ENCODE peak calls at places on chromosomes 16 and 17, in eight cellular contexts. One of them, this sample, is unnamed.

GRCh38 chr16:87918314-87918713 is 18.0 kb downstream of the CA5A start:
- DNase-seq in A673: no peak
- DNase-seq in tibial nerve: peak
- DNase-seq in mucosa of descending colon: no peak
- DNase-seq in epithelial cell of esophagus: no peak
- DNase-seq in neural progenitor cell: no peak
- DNase-seq in GM12865: no peak
- DNase-seq in BJ: no peak
- DNase-seq in this sample: peak

GRCh38 chr16:28924399-28924761 is 658 bp downstream of the RABEP2 start:
- DNase-seq in A673: no peak
- DNase-seq in tibial nerve: no peak
- DNase-seq in mucosa of descending colon: no peak
- DNase-seq in epithelial cell of esophagus: no peak
- DNase-seq in neural progenitor cell: no peak
- DNase-seq in GM12865: no peak
- DNase-seq in BJ: no peak
- DNase-seq in this sample: no peak

GRCh38 chr17:67056746-67057490 is 12.6 kb downstream of the CACNG1 start:
- DNase-seq in A673: no peak
- DNase-seq in tibial nerve: no peak
- DNase-seq in mucosa of descending colon: no peak
- DNase-seq in epithelial cell of esophagus: no peak
- DNase-seq in neural progenitor cell: no peak
- DNase-seq in GM12865: no peak
- DNase-seq in BJ: no peak
- DNase-seq in this sample: no peak

GRCh38 chr17:57461082-57461481 is 204.8 kb downstream of the MSI2 start:
- DNase-seq in A673: no peak
- DNase-seq in tibial nerve: no peak
- DNase-seq in mucosa of descending colon: no peak
- DNase-seq in epithelial cell of esophagus: peak
- DNase-seq in neural progenitor cell: no peak
- DNase-seq in GM12865: peak
- DNase-seq in BJ: no peak
- DNase-seq in this sample: peak

GRCh38 chr17:16108386-16108785 is 106.9 kb downstream of the NCOR1 start:
- DNase-seq in A673: no peak
- DNase-seq in tibial nerve: no peak
- DNase-seq in mucosa of descending colon: no peak
- DNase-seq in epithelial cell of esophagus: no peak
- DNase-seq in neural progenitor cell: no peak
- DNase-seq in GM12865: no peak
- DNase-seq in BJ: no peak
- DNase-seq in this sample: no peak

GRCh38 chr17:2232244-2232638 is 71.3 kb downstream of the SMG6 start:
- DNase-seq in A673: no peak
- DNase-seq in tibial nerve: no peak
- DNase-seq in mucosa of descending colon: no peak
- DNase-seq in epithelial cell of esophagus: no peak
- DNase-seq in neural progenitor cell: no peak
- DNase-seq in GM12865: no peak
- DNase-seq in BJ: peak
- DNase-seq in this sample: peak

GRCh38 chr17:60398227-60398959 is 6.5 kb upstream of the USP32 start:
- DNase-seq in A673: no peak
- DNase-seq in tibial nerve: no peak
- DNase-seq in mucosa of descending colon: no peak
- DNase-seq in epithelial cell of esophagus: no peak
- DNase-seq in neural progenitor cell: no peak
- DNase-seq in GM12865: peak
- DNase-seq in BJ: no peak
- DNase-seq in this sample: no peak

GRCh38 chr17:67469208-67469980 is 92.3 kb downstream of the PITPNC1 start:
- DNase-seq in A673: peak
- DNase-seq in tibial nerve: no peak
- DNase-seq in mucosa of descending colon: no peak
- DNase-seq in epithelial cell of esophagus: peak
- DNase-seq in neural progenitor cell: no peak
- DNase-seq in GM12865: no peak
- DNase-seq in BJ: no peak
- DNase-seq in this sample: no peak

GRCh38 chr16:24009060-24009459 is 173.3 kb downstream of the PRKCB start:
- DNase-seq in A673: no peak
- DNase-seq in tibial nerve: no peak
- DNase-seq in mucosa of descending colon: no peak
- DNase-seq in epithelial cell of esophagus: no peak
- DNase-seq in neural progenitor cell: no peak
- DNase-seq in GM12865: no peak
- DNase-seq in BJ: no peak
- DNase-seq in this sample: no peak

GRCh38 chr17:4120332-4120731 is 22.5 kb downstream of the ZZEF1 start:
- DNase-seq in A673: no peak
- DNase-seq in tibial nerve: no peak
- DNase-seq in mucosa of descending colon: no peak
- DNase-seq in epithelial cell of esophagus: no peak
- DNase-seq in neural progenitor cell: no peak
- DNase-seq in GM12865: no peak
- DNase-seq in BJ: no peak
- DNase-seq in this sample: no peak

GRCh38 chr17:50779747-50780363 is 12.5 kb upstream of the ANKRD40CL start:
- DNase-seq in A673: no peak
- DNase-seq in tibial nerve: no peak
- DNase-seq in mucosa of descending colon: no peak
- DNase-seq in epithelial cell of esophagus: no peak
- DNase-seq in neural progenitor cell: no peak
- DNase-seq in GM12865: no peak
- DNase-seq in BJ: no peak
- DNase-seq in this sample: no peak

GRCh38 chr16:49407873-49408565 is 34.4 kb downstream of the C16orf78 start:
- DNase-seq in A673: peak
- DNase-seq in tibial nerve: peak
- DNase-seq in mucosa of descending colon: peak
- DNase-seq in epithelial cell of esophagus: peak
- DNase-seq in neural progenitor cell: peak
- DNase-seq in GM12865: peak
- DNase-seq in BJ: peak
- DNase-seq in this sample: peak

GRCh38 chr16:73565263-73565662 is 517.3 kb upstream of the ZFHX3 start:
- DNase-seq in A673: peak
- DNase-seq in tibial nerve: no peak
- DNase-seq in mucosa of descending colon: no peak
- DNase-seq in epithelial cell of esophagus: peak
- DNase-seq in neural progenitor cell: peak
- DNase-seq in GM12865: peak
- DNase-seq in BJ: no peak
- DNase-seq in this sample: no peak

GRCh38 chr17:51015145-51015558 is 105.5 kb downstream of the SPAG9 start:
- DNase-seq in A673: peak
- DNase-seq in tibial nerve: no peak
- DNase-seq in mucosa of descending colon: no peak
- DNase-seq in epithelial cell of esophagus: no peak
- DNase-seq in neural progenitor cell: no peak
- DNase-seq in GM12865: peak
- DNase-seq in BJ: no peak
- DNase-seq in this sample: peak

GRCh38 chr17:38733315-38734234 is 3.4 kb downstream of the CISD3 start:
- DNase-seq in A673: no peak
- DNase-seq in tibial nerve: no peak
- DNase-seq in mucosa of descending colon: no peak
- DNase-seq in epithelial cell of esophagus: no peak
- DNase-seq in neural progenitor cell: no peak
- DNase-seq in GM12865: peak
- DNase-seq in BJ: no peak
- DNase-seq in this sample: no peak
- TF ChIP-seq CTCF in A673: no peak
- TF ChIP-seq CTCF in tibial nerve: no peak
- TF ChIP-seq CTCF in mucosa of descending colon: no peak
- TF ChIP-seq CTCF in epithelial cell of esophagus: peak
- TF ChIP-seq CTCF in neural progenitor cell: peak
- TF ChIP-seq CTCF in GM12865: peak
- TF ChIP-seq CTCF in BJ: peak
- TF ChIP-seq CTCF in this sample: no peak

GRCh38 chr16:11432856-11433395 is 87.7 kb downstream of the RMI2 start:
- DNase-seq in A673: no peak
- DNase-seq in tibial nerve: no peak
- DNase-seq in mucosa of descending colon: no peak
- DNase-seq in epithelial cell of esophagus: no peak
- DNase-seq in neural progenitor cell: no peak
- DNase-seq in GM12865: no peak
- DNase-seq in BJ: no peak
- DNase-seq in this sample: no peak

GRCh38 chr16:11430601-11431317 is 85.5 kb downstream of the RMI2 start:
- DNase-seq in A673: no peak
- DNase-seq in tibial nerve: no peak
- DNase-seq in mucosa of descending colon: no peak
- DNase-seq in epithelial cell of esophagus: no peak
- DNase-seq in neural progenitor cell: no peak
- DNase-seq in GM12865: no peak
- DNase-seq in BJ: no peak
- DNase-seq in this sample: no peak

GRCh38 chr16:11429113-11429512 is 83.9 kb downstream of the RMI2 start:
- DNase-seq in A673: no peak
- DNase-seq in tibial nerve: no peak
- DNase-seq in mucosa of descending colon: no peak
- DNase-seq in epithelial cell of esophagus: no peak
- DNase-seq in neural progenitor cell: no peak
- DNase-seq in GM12865: no peak
- DNase-seq in BJ: no peak
- DNase-seq in this sample: no peak

GRCh38 chr16:11431915-11432465 is 86.7 kb downstream of the RMI2 start:
- DNase-seq in A673: no peak
- DNase-seq in tibial nerve: no peak
- DNase-seq in mucosa of descending colon: no peak
- DNase-seq in epithelial cell of esophagus: no peak
- DNase-seq in neural progenitor cell: no peak
- DNase-seq in GM12865: no peak
- DNase-seq in BJ: no peak
- DNase-seq in this sample: peak

DNA sequence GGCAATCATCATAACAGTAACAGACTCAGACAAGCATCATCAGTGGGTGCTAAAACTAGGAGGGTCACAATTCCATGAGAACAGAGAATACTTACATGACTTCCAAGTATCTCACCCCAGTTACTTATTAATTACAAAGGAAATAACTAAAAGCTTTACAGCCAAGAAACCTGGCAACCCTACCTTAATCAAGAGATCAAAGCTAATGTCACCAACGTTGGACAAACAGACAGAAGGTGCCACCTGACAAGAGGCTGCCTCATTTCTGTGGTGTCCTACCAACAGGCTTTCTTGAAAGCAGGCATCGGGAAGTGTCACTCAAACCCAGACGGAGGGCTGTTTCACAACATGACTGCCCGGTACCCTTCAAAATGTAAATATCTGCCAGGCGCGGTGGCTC is 84.6 kb downstream of the RMI2 start:
- DNase-seq in A673: no peak
- DNase-seq in tibial nerve: no peak
- DNase-seq in mucosa of descending colon: no peak
- DNase-seq in epithelial cell of esophagus: no peak
- DNase-seq in neural progenitor cell: no peak
- DNase-seq in GM12865: no peak
- DNase-seq in BJ: no peak
- DNase-seq in this sample: peak
- H3K4me3 ChIP-seq in A673: no peak
- H3K4me3 ChIP-seq in tibial nerve: no peak
- H3K4me3 ChIP-seq in mucosa of descending colon: no peak
- H3K4me3 ChIP-seq in epithelial cell of esophagus: no peak
- H3K4me3 ChIP-seq in neural progenitor cell: no peak
- H3K4me3 ChIP-seq in GM12865: no peak
- H3K4me3 ChIP-seq in BJ: no peak
- H3K4me3 ChIP-seq in this sample: no peak

GRCh38 chr17:18978655-18979054 is 25.9 kb downstream of the FAM83G start:
- DNase-seq in A673: no peak
- DNase-seq in tibial nerve: no peak
- DNase-seq in mucosa of descending colon: no peak
- DNase-seq in epithelial cell of esophagus: no peak
- DNase-seq in neural progenitor cell: no peak
- DNase-seq in GM12865: no peak
- DNase-seq in BJ: no peak
- DNase-seq in this sample: no peak

GRCh38 chr17:18981385-18981641 is 23.3 kb downstream of the FAM83G start:
- DNase-seq in A673: no peak
- DNase-seq in tibial nerve: no peak
- DNase-seq in mucosa of descending colon: no peak
- DNase-seq in epithelial cell of esophagus: no peak
- DNase-seq in neural progenitor cell: no peak
- DNase-seq in GM12865: no peak
- DNase-seq in BJ: no peak
- DNase-seq in this sample: no peak

GRCh38 chr17:18978050-18978449 is 26.1 kb downstream of the SLC5A10 start:
- DNase-seq in A673: no peak
- DNase-seq in tibial nerve: no peak
- DNase-seq in mucosa of descending colon: no peak
- DNase-seq in epithelial cell of esophagus: no peak
- DNase-seq in neural progenitor cell: no peak
- DNase-seq in GM12865: no peak
- DNase-seq in BJ: no peak
- DNase-seq in this sample: no peak

GRCh38 chr17:18981642-18982424 is 22.7 kb downstream of the FAM83G start:
- DNase-seq in A673: peak
- DNase-seq in tibial nerve: no peak
- DNase-seq in mucosa of descending colon: peak
- DNase-seq in epithelial cell of esophagus: peak
- DNase-seq in neural progenitor cell: peak
- DNase-seq in GM12865: no peak
- DNase-seq in BJ: no peak
- DNase-seq in this sample: peak

DNA sequence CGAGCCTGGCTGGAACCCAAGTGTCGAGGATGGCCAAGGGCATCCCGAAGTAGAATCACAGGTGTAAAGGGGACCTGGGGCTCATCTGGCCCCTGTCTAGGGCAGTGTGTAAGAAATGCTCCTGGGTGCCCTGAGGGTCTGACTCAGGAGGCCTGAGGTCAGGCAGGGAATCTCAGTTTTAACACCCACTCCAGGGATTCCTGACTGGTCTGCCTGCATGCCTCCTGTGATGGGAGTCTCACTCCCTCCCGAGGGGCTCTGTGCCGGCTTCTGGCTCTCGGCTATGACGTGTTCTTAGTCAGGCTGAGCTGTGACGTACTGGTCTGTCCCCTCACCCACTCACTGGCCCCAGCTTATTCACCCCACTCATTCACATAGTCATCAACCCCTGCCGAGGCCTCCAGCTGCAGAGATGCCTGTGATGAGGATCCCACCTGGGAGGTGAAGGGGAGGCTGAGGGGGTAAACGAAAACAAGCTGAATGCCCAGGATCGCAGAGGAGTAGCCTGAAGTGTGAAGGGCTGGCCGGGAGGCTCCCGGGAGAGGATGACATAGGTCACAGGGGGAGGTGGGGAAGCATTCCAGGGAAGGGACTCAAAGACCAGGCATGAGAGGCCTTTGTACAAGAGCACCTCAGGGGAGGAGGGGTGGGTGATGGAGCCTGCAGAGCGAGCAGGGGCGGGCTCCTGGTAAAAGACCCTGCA is 23.7 kb downstream of the FAM83G start:
- DNase-seq in A673: no peak
- DNase-seq in tibial nerve: no peak
- DNase-seq in mucosa of descending colon: no peak
- DNase-seq in epithelial cell of esophagus: no peak
- DNase-seq in neural progenitor cell: peak
- DNase-seq in GM12865: no peak
- DNase-seq in BJ: no peak
- DNase-seq in this sample: no peak
- TF ChIP-seq CTCF in A673: no peak
- TF ChIP-seq CTCF in tibial nerve: no peak
- TF ChIP-seq CTCF in mucosa of descending colon: no peak
- TF ChIP-seq CTCF in epithelial cell of esophagus: no peak
- TF ChIP-seq CTCF in neural progenitor cell: no peak
- TF ChIP-seq CTCF in GM12865: no peak
- TF ChIP-seq CTCF in BJ: no peak
- TF ChIP-seq CTCF in this sample: no peak

GRCh38 chr16:12902511-12903324 is 1.3 kb downstream of the SHISA9 start:
- DNase-seq in A673: no peak
- DNase-seq in tibial nerve: no peak
- DNase-seq in mucosa of descending colon: no peak
- DNase-seq in epithelial cell of esophagus: no peak
- DNase-seq in neural progenitor cell: peak
- DNase-seq in GM12865: no peak
- DNase-seq in BJ: no peak
- DNase-seq in this sample: no peak
- H3K4me3 ChIP-seq in A673: no peak
- H3K4me3 ChIP-seq in tibial nerve: peak
- H3K4me3 ChIP-seq in mucosa of descending colon: no peak
- H3K4me3 ChIP-seq in epithelial cell of esophagus: no peak
- H3K4me3 ChIP-seq in neural progenitor cell: peak
- H3K4me3 ChIP-seq in GM12865: no peak
- H3K4me3 ChIP-seq in BJ: no peak
- H3K4me3 ChIP-seq in this sample: no peak